ENCODE peak calls at places on chromosomes 4 and X, in seven cellular contexts. P, L, B, F, H, I and A are unnamed samples.

GRCh38 chr4:112978691-112979472 is 70.6 kb upstream of the ANK2 start:
- DNase-seq in L (peak), P (no peak), B (no peak), H (no peak), I (peak), F (peak), A (no peak)

GRCh38 chrX:128929281-128930057 is 593.8 kb downstream of the SMARCA1 start:
- DNase-seq in L (no peak), H (peak), B (no peak), P (no peak), I (peak), F (no peak), A (no peak)

GRCh38 chr4:38092701-38093100 is 132.5 kb downstream of the PTTG2 start:
- DNase-seq in F (peak), P (no peak), B (no peak), H (no peak), L (peak), I (no peak), A (no peak)

GRCh38 chr4:19379318-19379717 is 872.4 kb upstream of the SLIT2 start:
- DNase-seq in F (no peak), H (no peak), B (no peak), I (peak), L (no peak), P (no peak), A (no peak)

GRCh38 chr4:143281507-143282169 is 55.0 kb upstream of the GAB1 start:
- DNase-seq in B (no peak), L (no peak), I (no peak), H (no peak), F (no peak), P (no peak), A (no peak)

GRCh38 chr4:37157403-37158167 is 87.0 kb upstream of the NWD2 start:
- DNase-seq in H (no peak), L (no peak), F (no peak), B (peak), P (no peak), I (no peak), A (no peak)

GRCh38 chr4:170111100-170111499 is 21.3 kb upstream of the AADAT start:
- DNase-seq in F (no peak), P (no peak), L (no peak), I (no peak), B (no peak), H (no peak), A (no peak)

GRCh38 chrX:148457279-148457678 is 43.1 kb upstream of the AFF2 start:
- DNase-seq in B (no peak), F (no peak), I (no peak), L (no peak), H (no peak), P (no peak), A (no peak)

GRCh38 chrX:103825881-103826280 is 6.2 kb downstream of the RAB9B start:
- DNase-seq in B (no peak), F (no peak), P (no peak), L (no peak), H (no peak), I (no peak), A (no peak)

GRCh38 chrX:78105944-78106650 is 2.0 kb downstream of the PGK1 start:
- DNase-seq in P (no peak), I (no peak), B (no peak), L (no peak), F (peak), H (no peak), A (no peak)

GRCh38 chr4:25450491-25450901 is 73.4 kb downstream of the ANAPC4 start:
- DNase-seq in L (no peak), F (no peak), I (no peak), P (no peak), B (no peak), H (no peak), A (no peak)

GRCh38 chrX:119516157-119516702 is 48.0 kb downstream of the SLC25A5 start:
- DNase-seq in H (no peak), F (peak), B (peak), P (peak), L (peak), I (peak), A (no peak)

GRCh38 chr4:73917081-73917501 is 47.9 kb downstream of the CXCL1 start:
- DNase-seq in H (no peak), P (no peak), F (peak), I (peak), B (no peak), L (peak), A (no peak)

GRCh38 chr4:152243890-152244595 is 291.8 kb downstream of the FBXW7 start:
- DNase-seq in L (peak), H (no peak), B (no peak), I (no peak), P (no peak), F (peak), A (no peak)

GRCh38 chr4:185137233-185137925 is 5.7 kb upstream of the SLC25A4 start:
- DNase-seq in I (no peak), L (no peak), H (no peak), P (no peak), B (no peak), F (no peak), A (no peak)

GRCh38 chr4:140556372-140557085 is 12.2 kb downstream of the UCP1 start:
- DNase-seq in P (peak), L (no peak), B (no peak), I (no peak), H (no peak), F (no peak), A (no peak)

GRCh38 chr4:141121768-141122415 is 11.4 kb downstream of the RNF150 start:
- DNase-seq in I (no peak), H (no peak), L (no peak), P (no peak), F (no peak), B (no peak), A (no peak)

GRCh38 chrX:110070970-110071369 is 68.1 kb downstream of the TMEM164 start:
- DNase-seq in F (no peak), H (no peak), L (no peak), I (no peak), P (no peak), B (no peak), A (no peak)

GRCh38 chr4:184598753-184599491 is 50.3 kb downstream of the CASP3 start:
- DNase-seq in H (peak), L (no peak), I (no peak), P (no peak), F (no peak), B (no peak), A (no peak)

GRCh38 chr4:16082424-16083216 is 1.2 kb downstream of the PROM1 start:
- DNase-seq in F (peak), B (no peak), L (peak), H (no peak), P (no peak), I (no peak), A (peak)

DNA sequence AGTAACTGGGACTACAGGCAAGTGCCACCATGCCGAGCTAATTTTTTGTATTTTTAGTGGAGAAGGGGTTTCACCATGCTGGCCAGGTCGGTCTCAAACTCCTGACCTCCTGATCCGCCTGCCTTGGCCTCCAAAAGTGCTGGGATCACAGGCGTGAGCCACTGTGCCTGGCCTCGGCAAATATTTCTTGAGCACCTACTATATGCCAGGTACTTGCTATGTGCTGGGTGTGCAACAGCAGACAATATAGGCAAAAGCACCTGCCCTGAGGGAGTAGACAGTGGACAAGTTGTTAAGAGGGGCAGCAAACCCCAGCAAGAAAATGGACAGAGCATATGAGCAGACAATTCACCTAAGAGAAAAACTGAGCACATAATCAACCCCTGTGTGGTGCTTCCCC is 51.0 kb upstream of the CDKN2AIP start:
- DNase-seq in L (no peak), B (no peak), H (no peak), I (no peak), P (no peak), F (no peak), A (no peak)
- H3K27ac ChIP-seq in L (no peak), B (no peak), H (no peak), I (no peak), P (no peak), F (no peak), A (no peak)

GRCh38 chrX:69286546-69286906 is 121.3 kb upstream of the PJA1 start:
- DNase-seq in I (no peak), F (no peak), B (no peak), P (no peak), H (no peak), L (no peak), A (no peak)
- H3K4me3 ChIP-seq in I (no peak), F (no peak), B (no peak), P (no peak), H (no peak), L (no peak), A (no peak)

DNA sequence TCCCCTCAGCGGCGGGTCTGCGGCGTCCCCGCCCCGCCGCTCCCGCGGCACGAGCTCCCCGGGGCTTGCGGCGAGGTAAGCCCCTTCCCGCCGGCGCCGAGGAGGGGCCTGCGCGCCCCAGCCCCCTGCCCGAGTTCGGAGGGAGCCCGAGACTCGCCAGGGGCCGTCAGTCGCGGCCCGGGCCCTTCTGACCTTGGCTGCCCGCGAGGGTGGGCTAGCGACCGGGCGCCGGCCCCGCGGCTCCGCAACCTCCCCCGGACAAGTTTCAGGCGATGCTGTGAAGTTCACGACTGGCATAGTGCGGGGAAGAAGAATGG is 554 bp downstream of the CDKL5 start:
- DNase-seq in I (no peak), P (no peak), F (no peak), B (no peak), L (no peak), H (no peak), A (no peak)
- H3K27ac ChIP-seq in I (no peak), P (no peak), F (no peak), B (no peak), L (peak), H (peak), A (no peak)

GRCh38 chr4:23291139-23291538 is 598.4 kb downstream of the GBA3 start:
- DNase-seq in L (no peak), I (peak), F (no peak), B (no peak), H (no peak), P (no peak), A (no peak)
- H3K4me3 ChIP-seq in L (no peak), I (no peak), F (no peak), B (no peak), H (no peak), P (no peak), A (no peak)

GRCh38 chrX:67724359-67725110 is 180.7 kb downstream of the AR start:
- DNase-seq in P (no peak), H (no peak), L (no peak), B (no peak), F (peak), I (no peak), A (no peak)
- H3K27ac ChIP-seq in P (no peak), H (no peak), L (no peak), B (no peak), F (no peak), I (no peak), A (no peak)

DNA sequence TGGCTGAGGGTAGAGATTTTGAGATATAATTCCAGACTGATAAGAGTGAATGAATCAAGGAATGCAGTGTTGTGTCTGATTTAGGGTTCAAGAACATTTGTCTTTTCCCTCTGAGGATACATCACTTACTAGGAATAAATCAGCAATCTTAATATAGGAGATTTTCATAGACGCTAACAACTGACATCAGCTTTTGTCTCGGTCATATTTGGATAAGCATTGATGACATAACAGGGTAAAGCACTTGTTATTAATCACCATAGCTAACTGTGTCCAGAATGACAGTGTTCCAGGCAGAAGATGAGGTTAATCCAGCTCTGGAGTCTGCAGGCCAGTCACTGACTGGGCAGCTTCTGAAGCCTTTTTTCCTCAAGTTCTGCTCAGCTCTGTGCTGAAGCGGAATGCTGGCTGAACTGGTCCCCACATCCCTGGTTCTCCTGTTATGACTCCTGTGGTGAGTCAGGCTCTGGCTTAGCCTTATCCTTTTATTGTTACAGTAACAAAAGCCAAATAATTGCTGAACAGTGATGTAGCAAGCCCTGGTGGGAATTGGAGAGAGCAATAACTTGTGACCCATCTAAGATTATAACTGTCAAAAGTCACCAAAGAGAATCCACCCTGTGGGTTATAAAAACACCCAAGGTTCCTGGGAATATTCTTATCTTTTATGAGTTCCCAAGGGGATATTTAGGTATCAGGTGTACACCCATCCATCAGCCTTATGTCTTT is 41.8 kb downstream of the FNIP2 start:
- DNase-seq in L (peak), B (no peak), H (peak), I (peak), P (no peak), F (peak), A (no peak)
- H3K4me3 ChIP-seq in L (peak), B (peak), H (no peak), I (peak), P (no peak), F (no peak), A (no peak)

DNA sequence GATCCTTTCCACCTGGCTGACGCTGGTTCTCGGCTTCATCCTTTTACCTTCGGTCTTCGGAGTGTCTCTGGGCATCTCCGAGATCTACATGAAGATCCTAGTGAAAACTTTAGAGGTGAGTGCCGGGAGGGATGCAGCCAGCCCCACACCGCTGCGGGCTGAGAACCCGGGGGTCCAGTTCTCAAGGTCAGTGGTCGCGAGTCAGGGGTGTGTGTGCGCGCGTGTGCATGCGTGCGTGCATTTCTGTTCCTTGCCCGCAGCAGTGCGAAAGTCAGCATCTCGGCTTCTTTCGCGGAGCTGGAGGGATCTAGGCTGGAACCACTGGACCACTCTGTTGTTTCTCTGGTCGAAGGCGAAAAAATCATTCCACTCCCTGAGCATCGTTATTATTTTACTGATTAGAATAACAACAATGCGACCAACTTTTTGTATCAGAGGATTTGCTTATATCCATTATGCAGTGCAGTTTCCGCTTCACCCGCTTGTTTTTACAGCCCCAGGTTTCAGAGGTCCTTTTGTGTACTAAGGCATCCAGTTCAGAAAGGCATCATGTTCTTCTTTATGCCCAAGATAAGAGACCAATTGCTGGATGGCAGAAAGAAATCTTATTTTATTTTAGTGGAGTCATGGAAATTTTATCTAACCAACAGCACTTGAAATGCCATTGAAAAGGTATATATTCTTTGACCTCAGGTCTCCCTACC is 893 bp downstream of the GPAT3 start:
- DNase-seq in F (peak), H (no peak), B (no peak), L (no peak), I (no peak), P (no peak), A (no peak)
- H3K27ac ChIP-seq in F (peak), H (peak), B (no peak), L (no peak), I (peak), P (no peak), A (no peak)

GRCh38 chrX:108735680-108736508 is 469 bp downstream of the IRS4 start:
- DNase-seq in B (no peak), F (peak), L (peak), I (no peak), P (no peak), H (no peak), A (no peak)

GRCh38 chrX:108734426-108734825 is 1.9 kb downstream of the IRS4 start:
- DNase-seq in I (no peak), L (no peak), F (no peak), P (no peak), H (no peak), B (no peak), A (no peak)

GRCh38 chrX:108737754-108738153 is 1.4 kb upstream of the IRS4 start:
- DNase-seq in B (no peak), L (no peak), I (no peak), H (no peak), F (no peak), P (no peak), A (no peak)

GRCh38 chrX:108735087-108735679 is 1.2 kb downstream of the IRS4 start:
- DNase-seq in B (no peak), P (no peak), H (no peak), I (no peak), L (no peak), F (no peak), A (no peak)

GRCh38 chrX:108736509-108737479 is at the start of gene IRS4:
- DNase-seq in L (no peak), B (no peak), H (no peak), F (peak), P (no peak), I (peak), A (peak)
- H3K4me3 ChIP-seq in L (peak), B (peak), H (peak), F (peak), P (no peak), I (peak), A (peak)

GRCh38 chr4:3343358-3343757 is 50.5 kb downstream of the RGS12 start:
- DNase-seq in H (no peak), B (no peak), L (no peak), F (no peak), P (no peak), I (no peak), A (no peak)
- H3K27ac ChIP-seq in H (no peak), B (no peak), L (no peak), F (no peak), P (no peak), I (no peak), A (no peak)